ENCODE peak calls at places on chromosomes 16 and 17, in six cellular contexts. Q is EL, O is anterior cingulate cortex, P is HuH-7.5, D is GM12864, H is epithelial cell of esophagus. V is an unnamed sample.

GRCh38 chr16:24851700-24852099 is 5.9 kb downstream of the SLC5A11 start:
- DNase-seq in P (no peak), H (peak; percentile 84), D (no peak), O (no peak), Q (peak; percentile 66), V (peak; percentile 46)

GRCh38 chr17:77619851-77620250 is 338.7 kb upstream of the TNRC6C start:
- DNase-seq in H (peak; percentile 70), D (no peak), P (no peak), O (no peak), Q (peak; percentile 83), V (peak; percentile 46)

GRCh38 chr16:14117051-14117450 is 45.9 kb downstream of the MRTFB start:
- DNase-seq in Q (peak; percentile 8), H (no peak), P (no peak), D (no peak), O (no peak), V (no peak)

GRCh38 chr17:40490289-40490853 is 11.1 kb downstream of the TNS4 start:
- DNase-seq in D (no peak), H (peak; percentile 93), Q (peak; percentile 52), O (peak; percentile 78), P (no peak), V (peak; percentile 85)

GRCh38 chr16:29857133-29857760 is 5.8 kb downstream of the CDIPT start:
- DNase-seq in D (no peak), P (no peak), O (no peak), H (no peak), Q (peak; percentile 75), V (no peak)

GRCh38 chr17:75826561-75827290 is 17.5 kb downstream of the UNC13D start:
- DNase-seq in O (no peak), D (no peak), H (no peak), Q (no peak), P (no peak), V (no peak)

GRCh38 chr16:84327926-84328505 is 33.3 kb downstream of the WFDC1 start:
- DNase-seq in P (no peak), O (no peak), D (no peak), H (no peak), Q (no peak), V (no peak)

GRCh38 chr17:52106638-52107261 is 51.8 kb downstream of the CA10 start:
- DNase-seq in D (no peak), O (peak; percentile 26), P (peak; percentile 22), H (peak; percentile 53), Q (peak; percentile 38), V (peak; percentile 25)

GRCh38 chr16:59412275-59412841 is 678.2 kb upstream of the GOT2 start:
- DNase-seq in Q (peak; percentile 6), O (no peak), D (no peak), H (peak; percentile 46), P (no peak), V (peak; percentile 23)

GRCh38 chr17:77597421-77598240 is 360.9 kb upstream of the TNRC6C start:
- DNase-seq in O (no peak), H (no peak), P (no peak), D (no peak), Q (no peak), V (no peak)

GRCh38 chr17:41518789-41519449 is at the start of gene KRT15:
- DNase-seq in D (no peak), O (no peak), P (no peak), H (peak; percentile 94), Q (peak; percentile 42), V (peak; percentile 94)

GRCh38 chr17:21029515-21029914 is 13.3 kb downstream of the USP22 start:
- DNase-seq in P (no peak), O (no peak), D (no peak), H (no peak), Q (no peak), V (no peak)

GRCh38 chr17:80441133-80441578 is 26.2 kb downstream of the ENDOV start:
- DNase-seq in O (no peak), P (peak; percentile 88), H (peak; percentile 52), Q (peak; percentile 31), D (no peak), V (no peak)

GRCh38 chr17:10646393-10646990 is 10.6 kb downstream of the MYH3 start:
- DNase-seq in Q (peak; percentile 70), D (no peak), P (no peak), H (peak; percentile 76), O (peak; percentile 26), V (peak; percentile 34)